ENCODE peak calls at places on chromosome 13, in eight cellular contexts. One of them, this sample, is unnamed. For H3K36me3, the result is how much of the 10 kb centered on the place peaks cover.

GRCh38 chr13:60261432-60262351 is 98.0 kb upstream of the DIAPH3 start:
- DNase-seq in tibial nerve: no peak
- DNase-seq in uterus: no peak
- DNase-seq in mammary epithelial cell: no peak
- DNase-seq in osteoblast: no peak
- DNase-seq in K562: peak
- DNase-seq in adrenal gland: no peak
- DNase-seq in WERI-Rb-1: no peak
- DNase-seq in this sample: no peak

GRCh38 chr13:51444922-51445321 is 7.9 kb downstream of the INTS6 start:
- DNase-seq in K562: no peak
- DNase-seq in uterus: no peak
- DNase-seq in tibial nerve: no peak
- DNase-seq in mammary epithelial cell: no peak
- DNase-seq in adrenal gland: no peak
- DNase-seq in osteoblast: no peak
- DNase-seq in WERI-Rb-1: no peak
- DNase-seq in this sample: no peak

GRCh38 chr13:99757756-99758464 is 213.7 kb downstream of the ZIC5 start:
- DNase-seq in mammary epithelial cell: no peak
- DNase-seq in tibial nerve: no peak
- DNase-seq in K562: no peak
- DNase-seq in osteoblast: no peak
- DNase-seq in adrenal gland: no peak
- DNase-seq in WERI-Rb-1: no peak
- DNase-seq in uterus: no peak
- DNase-seq in this sample: no peak

GRCh38 chr13:93730780-93731179 is 504.2 kb downstream of the GPC6 start:
- DNase-seq in adrenal gland: no peak
- DNase-seq in uterus: no peak
- DNase-seq in K562: no peak
- DNase-seq in tibial nerve: no peak
- DNase-seq in osteoblast: no peak
- DNase-seq in WERI-Rb-1: no peak
- DNase-seq in mammary epithelial cell: no peak
- DNase-seq in this sample: no peak

GRCh38 chr13:112443191-112444000 is 67.2 kb downstream of the SPACA7 start:
- DNase-seq in osteoblast: peak
- DNase-seq in WERI-Rb-1: peak
- DNase-seq in tibial nerve: no peak
- DNase-seq in adrenal gland: no peak
- DNase-seq in K562: peak
- DNase-seq in mammary epithelial cell: no peak
- DNase-seq in uterus: no peak
- DNase-seq in this sample: no peak

GRCh38 chr13:80312967-80313366 is 28.0 kb downstream of the SPRY2 start:
- DNase-seq in tibial nerve: no peak
- DNase-seq in osteoblast: no peak
- DNase-seq in K562: no peak
- DNase-seq in WERI-Rb-1: no peak
- DNase-seq in adrenal gland: no peak
- DNase-seq in mammary epithelial cell: no peak
- DNase-seq in uterus: no peak
- DNase-seq in this sample: no peak

GRCh38 chr13:45219938-45220375 is 19.1 kb upstream of the KCTD4 start:
- DNase-seq in WERI-Rb-1: no peak
- DNase-seq in tibial nerve: no peak
- DNase-seq in K562: no peak
- DNase-seq in mammary epithelial cell: peak
- DNase-seq in adrenal gland: no peak
- DNase-seq in osteoblast: no peak
- DNase-seq in uterus: no peak
- DNase-seq in this sample: no peak

GRCh38 chr13:42361701-42362100 is 89.7 kb downstream of the AKAP11 start:
- DNase-seq in mammary epithelial cell: no peak
- DNase-seq in uterus: no peak
- DNase-seq in WERI-Rb-1: no peak
- DNase-seq in tibial nerve: no peak
- DNase-seq in adrenal gland: no peak
- DNase-seq in K562: no peak
- DNase-seq in osteoblast: no peak
- DNase-seq in this sample: no peak

GRCh38 chr13:20788312-20788711 is 14.6 kb upstream of the EEF1AKMT1 start:
- DNase-seq in adrenal gland: no peak
- DNase-seq in WERI-Rb-1: no peak
- DNase-seq in mammary epithelial cell: no peak
- DNase-seq in K562: no peak
- DNase-seq in uterus: no peak
- DNase-seq in tibial nerve: no peak
- DNase-seq in osteoblast: no peak
- DNase-seq in this sample: no peak

GRCh38 chr13:87810391-87810801 is 139.2 kb downstream of the SLITRK5 start:
- DNase-seq in WERI-Rb-1: peak
- DNase-seq in uterus: no peak
- DNase-seq in mammary epithelial cell: no peak
- DNase-seq in osteoblast: no peak
- DNase-seq in K562: no peak
- DNase-seq in adrenal gland: no peak
- DNase-seq in tibial nerve: no peak
- DNase-seq in this sample: no peak

GRCh38 chr13:41995946-41996345 is 35.0 kb upstream of the VWA8 start:
- DNase-seq in WERI-Rb-1: no peak
- DNase-seq in adrenal gland: no peak
- DNase-seq in mammary epithelial cell: peak
- DNase-seq in K562: peak
- DNase-seq in tibial nerve: no peak
- DNase-seq in uterus: no peak
- DNase-seq in osteoblast: no peak
- DNase-seq in this sample: peak

GRCh38 chr13:109336730-109337129 is 449.7 kb downstream of the IRS2 start:
- DNase-seq in K562: no peak
- DNase-seq in uterus: no peak
- DNase-seq in osteoblast: no peak
- DNase-seq in WERI-Rb-1: no peak
- DNase-seq in mammary epithelial cell: peak
- DNase-seq in tibial nerve: no peak
- DNase-seq in adrenal gland: no peak
- DNase-seq in this sample: peak

GRCh38 chr13:72652681-72653080 is 74.7 kb downstream of the MZT1 start:
- DNase-seq in K562: no peak
- DNase-seq in uterus: no peak
- DNase-seq in mammary epithelial cell: peak
- DNase-seq in osteoblast: no peak
- DNase-seq in WERI-Rb-1: no peak
- DNase-seq in adrenal gland: no peak
- DNase-seq in tibial nerve: no peak
- DNase-seq in this sample: no peak

GRCh38 chr13:72645521-72645920 is 81.9 kb downstream of the MZT1 start:
- DNase-seq in mammary epithelial cell: no peak
- DNase-seq in tibial nerve: no peak
- DNase-seq in K562: no peak
- DNase-seq in osteoblast: no peak
- DNase-seq in WERI-Rb-1: no peak
- DNase-seq in adrenal gland: no peak
- DNase-seq in uterus: no peak
- DNase-seq in this sample: no peak

GRCh38 chr13:72648513-72649065 is 78.8 kb downstream of the MZT1 start:
- DNase-seq in osteoblast: no peak
- DNase-seq in K562: peak
- DNase-seq in tibial nerve: no peak
- DNase-seq in uterus: no peak
- DNase-seq in WERI-Rb-1: peak
- DNase-seq in adrenal gland: no peak
- DNase-seq in mammary epithelial cell: no peak
- DNase-seq in this sample: no peak

GRCh38 chr13:72656357-72656756 is 71.1 kb downstream of the MZT1 start:
- DNase-seq in uterus: no peak
- DNase-seq in osteoblast: no peak
- DNase-seq in mammary epithelial cell: no peak
- DNase-seq in adrenal gland: no peak
- DNase-seq in K562: no peak
- DNase-seq in WERI-Rb-1: no peak
- DNase-seq in tibial nerve: no peak
- DNase-seq in this sample: no peak

GRCh38 chr13:72651196-72651595 is 76.2 kb downstream of the MZT1 start:
- DNase-seq in mammary epithelial cell: no peak
- DNase-seq in WERI-Rb-1: peak
- DNase-seq in adrenal gland: no peak
- DNase-seq in osteoblast: peak
- DNase-seq in uterus: no peak
- DNase-seq in tibial nerve: no peak
- DNase-seq in K562: no peak
- DNase-seq in this sample: no peak
- TF ChIP-seq CTCF in mammary epithelial cell: peak
- TF ChIP-seq CTCF in WERI-Rb-1: peak
- TF ChIP-seq CTCF in adrenal gland: peak
- TF ChIP-seq CTCF in osteoblast: no peak
- TF ChIP-seq CTCF in uterus: no peak
- TF ChIP-seq CTCF in tibial nerve: no peak
- TF ChIP-seq CTCF in K562: no peak
- TF ChIP-seq CTCF in this sample: no peak

GRCh38 chr13:85728831-85729230 is 70.4 kb downstream of the SLITRK6 start:
- DNase-seq in osteoblast: no peak
- DNase-seq in mammary epithelial cell: no peak
- DNase-seq in WERI-Rb-1: no peak
- DNase-seq in tibial nerve: no peak
- DNase-seq in adrenal gland: no peak
- DNase-seq in uterus: no peak
- DNase-seq in K562: no peak
- DNase-seq in this sample: no peak

GRCh38 chr13:85724554-85725432 is 74.4 kb downstream of the SLITRK6 start:
- DNase-seq in osteoblast: no peak
- DNase-seq in K562: no peak
- DNase-seq in adrenal gland: no peak
- DNase-seq in tibial nerve: no peak
- DNase-seq in mammary epithelial cell: no peak
- DNase-seq in uterus: no peak
- DNase-seq in WERI-Rb-1: no peak
- DNase-seq in this sample: no peak

GRCh38 chr13:85725433-85725832 is 73.8 kb downstream of the SLITRK6 start:
- DNase-seq in mammary epithelial cell: no peak
- DNase-seq in uterus: no peak
- DNase-seq in adrenal gland: no peak
- DNase-seq in tibial nerve: no peak
- DNase-seq in WERI-Rb-1: no peak
- DNase-seq in osteoblast: peak
- DNase-seq in K562: no peak
- DNase-seq in this sample: no peak

DNA sequence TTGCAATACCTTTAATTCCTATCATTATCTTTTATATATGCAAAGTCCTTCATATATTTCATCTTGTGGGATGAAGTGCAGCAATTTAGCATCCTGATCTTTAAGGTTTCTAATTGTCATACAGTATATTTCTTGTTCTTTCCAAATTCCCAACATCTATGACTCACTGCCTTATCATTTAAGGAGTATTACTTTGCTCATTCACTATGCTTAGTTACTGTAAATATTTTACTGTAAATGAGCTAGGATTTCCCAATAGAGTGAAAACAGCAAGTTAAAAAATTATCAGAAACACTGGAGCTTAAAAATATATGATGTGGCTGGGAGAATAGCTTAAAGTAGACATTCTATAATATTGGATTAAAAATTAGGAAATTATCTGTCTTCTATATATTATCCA is 69.9 kb downstream of the SLITRK6 start:
- DNase-seq in uterus: no peak
- DNase-seq in K562: no peak
- DNase-seq in mammary epithelial cell: peak
- DNase-seq in adrenal gland: no peak
- DNase-seq in tibial nerve: no peak
- DNase-seq in osteoblast: no peak
- DNase-seq in WERI-Rb-1: no peak
- DNase-seq in this sample: no peak
- H3K27ac ChIP-seq in uterus: no peak
- H3K27ac ChIP-seq in K562: no peak
- H3K27ac ChIP-seq in mammary epithelial cell: peak
- H3K27ac ChIP-seq in adrenal gland: no peak
- H3K27ac ChIP-seq in tibial nerve: no peak
- H3K27ac ChIP-seq in osteoblast: no peak
- H3K27ac ChIP-seq in WERI-Rb-1: no peak
- H3K27ac ChIP-seq in this sample: no peak

DNA sequence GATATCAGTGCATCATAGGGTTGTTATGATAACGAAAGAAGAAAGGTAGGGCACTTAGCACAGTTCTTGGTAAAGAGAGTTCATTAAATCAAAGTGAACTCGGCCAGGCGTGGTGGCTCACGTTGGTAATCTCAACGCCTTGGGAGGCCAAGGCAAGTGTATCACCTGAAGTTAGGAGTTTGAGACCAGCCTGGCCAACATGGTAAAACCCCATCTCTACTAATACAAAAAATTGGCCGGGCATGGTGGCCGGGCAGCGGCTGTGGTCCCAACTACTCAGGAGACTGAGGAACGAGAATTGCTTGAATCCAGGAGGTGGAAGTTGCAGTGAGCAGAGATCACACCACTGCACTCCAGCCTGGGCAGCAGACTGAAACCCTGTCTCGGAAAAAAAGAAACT is 19.1 kb downstream of the PSPC1 start:
- DNase-seq in K562: no peak
- DNase-seq in uterus: no peak
- DNase-seq in tibial nerve: no peak
- DNase-seq in osteoblast: no peak
- DNase-seq in mammary epithelial cell: no peak
- DNase-seq in WERI-Rb-1: no peak
- DNase-seq in adrenal gland: no peak
- DNase-seq in this sample: no peak
- H3K36me3 ChIP-seq in K562: half or more
- H3K36me3 ChIP-seq in uterus: under half
- H3K36me3 ChIP-seq in tibial nerve: under half
- H3K36me3 ChIP-seq in osteoblast: under half
- H3K36me3 ChIP-seq in mammary epithelial cell: under half
- H3K36me3 ChIP-seq in WERI-Rb-1: half or more
- H3K36me3 ChIP-seq in adrenal gland: under half
- H3K36me3 ChIP-seq in this sample: under half

GRCh38 chr13:46345400-46345799 is 41.7 kb downstream of the RUBCNL start:
- DNase-seq in uterus: no peak
- DNase-seq in mammary epithelial cell: no peak
- DNase-seq in K562: no peak
- DNase-seq in WERI-Rb-1: no peak
- DNase-seq in osteoblast: no peak
- DNase-seq in tibial nerve: peak
- DNase-seq in adrenal gland: no peak
- DNase-seq in this sample: no peak

GRCh38 chr13:46343279-46343949 is 43.6 kb downstream of the RUBCNL start:
- DNase-seq in mammary epithelial cell: no peak
- DNase-seq in uterus: no peak
- DNase-seq in tibial nerve: no peak
- DNase-seq in adrenal gland: no peak
- DNase-seq in osteoblast: no peak
- DNase-seq in WERI-Rb-1: no peak
- DNase-seq in K562: peak
- DNase-seq in this sample: no peak

GRCh38 chr13:46340631-46341111 is 46.4 kb downstream of the RUBCNL start:
- DNase-seq in WERI-Rb-1: no peak
- DNase-seq in adrenal gland: no peak
- DNase-seq in uterus: no peak
- DNase-seq in K562: no peak
- DNase-seq in mammary epithelial cell: no peak
- DNase-seq in tibial nerve: no peak
- DNase-seq in osteoblast: no peak
- DNase-seq in this sample: no peak

GRCh38 chr13:46341112-46341711 is 45.8 kb downstream of the RUBCNL start:
- DNase-seq in osteoblast: peak
- DNase-seq in mammary epithelial cell: peak
- DNase-seq in tibial nerve: no peak
- DNase-seq in WERI-Rb-1: no peak
- DNase-seq in adrenal gland: no peak
- DNase-seq in uterus: no peak
- DNase-seq in K562: no peak
- DNase-seq in this sample: no peak

GRCh38 chr13:46342538-46342937 is 44.5 kb downstream of the RUBCNL start:
- DNase-seq in osteoblast: no peak
- DNase-seq in tibial nerve: no peak
- DNase-seq in mammary epithelial cell: no peak
- DNase-seq in K562: no peak
- DNase-seq in adrenal gland: no peak
- DNase-seq in WERI-Rb-1: no peak
- DNase-seq in uterus: no peak
- DNase-seq in this sample: no peak
- TF ChIP-seq CTCF in osteoblast: no peak
- TF ChIP-seq CTCF in tibial nerve: no peak
- TF ChIP-seq CTCF in mammary epithelial cell: no peak
- TF ChIP-seq CTCF in K562: no peak
- TF ChIP-seq CTCF in adrenal gland: no peak
- TF ChIP-seq CTCF in WERI-Rb-1: peak
- TF ChIP-seq CTCF in uterus: no peak
- TF ChIP-seq CTCF in this sample: no peak